ENCODE peak calls at places on chromosome 15, in five cellular contexts. K, I, E, N and S are unnamed samples.

GRCh38 chr15:39127925-39128617 is 452.8 kb upstream of the THBS1 start:
- DNase-seq in I (no peak), K (no peak), N (peak), E (no peak), S (no peak)

GRCh38 chr15:87896926-87897325 is 359.6 kb downstream of the NTRK3 start:
- DNase-seq in K (no peak), E (no peak), N (no peak), I (no peak), S (no peak)

GRCh38 chr15:99509686-99510461 is 55.9 kb upstream of the MEF2A start:
- DNase-seq in E (no peak), N (no peak), K (no peak), I (no peak), S (no peak)

GRCh38 chr15:57035664-57036063 is 117.2 kb downstream of the TCF12 start:
- DNase-seq in N (no peak), K (no peak), E (no peak), I (no peak), S (no peak)

GRCh38 chr15:98874773-98875172 is 132.8 kb downstream of the PGPEP1L start:
- DNase-seq in E (no peak), K (no peak), I (no peak), N (no peak), S (no peak)

GRCh38 chr15:98983333-98983732 is 24.3 kb downstream of the PGPEP1L start:
- DNase-seq in N (peak), K (peak), E (no peak), I (no peak), S (peak)

GRCh38 chr15:95329362-95329761 is 1001.1 kb upstream of the NR2F2 start:
- DNase-seq in E (no peak), K (no peak), N (no peak), I (no peak), S (no peak)

GRCh38 chr15:47987908-47988532 is 132.8 kb upstream of the SLC24A5 start:
- DNase-seq in K (no peak), E (no peak), N (peak), I (no peak), S (no peak)

GRCh38 chr15:60370804-60371700 is 26.7 kb downstream of the ANXA2 start:
- DNase-seq in E (no peak), K (peak), I (no peak), N (peak), S (peak)

GRCh38 chr15:74213858-74214284 is 11.3 kb upstream of the STRA6 start:
- DNase-seq in E (no peak), I (no peak), N (no peak), K (no peak), S (no peak)

GRCh38 chr15:61621146-61621545 is 392.0 kb upstream of the RORA start:
- DNase-seq in K (no peak), E (no peak), I (peak), N (peak), S (no peak)

GRCh38 chr15:33964665-33965040 is 3.6 kb upstream of the CHRM5 start:
- DNase-seq in E (no peak), N (no peak), I (no peak), K (no peak), S (no peak)